ENCODE peak calls at places on chromosome 2, in four cellular contexts. Q is tibial artery; R is CD8-positive, alpha-beta T cell; W is right lobe of liver. Z is an unnamed sample. For H3K4me1 and H3K27me3, the result is how much of the 10 kb centered on the place peaks cover.

GRCh38 chr2:227511239-227511930 is 39.4 kb downstream of the AGFG1 start:
- DNase-seq in W (no peak), R (no peak), Q (no peak), Z (no peak)

GRCh38 chr2:76850969-76851368 is 671.2 kb downstream of the LRRTM4 start:
- DNase-seq in Q (no peak), W (no peak), R (no peak), Z (no peak)

GRCh38 chr2:101295895-101296294 is 12.6 kb downstream of the RNF149 start:
- DNase-seq in Q (no peak), W (no peak), R (no peak), Z (no peak)

GRCh38 chr2:223923976-223924375 is 21.2 kb downstream of the WDFY1 start:
- DNase-seq in W (no peak), Q (no peak), R (no peak), Z (no peak)

GRCh38 chr2:109136542-109136941 is 7.5 kb downstream of the SH3RF3 start:
- DNase-seq in Q (no peak), W (no peak), R (no peak), Z (no peak)

GRCh38 chr2:154306261-154306970 is 392.1 kb upstream of the KCNJ3 start:
- DNase-seq in W (no peak), Q (no peak), R (no peak), Z (no peak)

GRCh38 chr2:20737505-20737904 is 70.6 kb downstream of the GDF7 start:
- DNase-seq in R (no peak), W (no peak), Q (no peak), Z (no peak)

GRCh38 chr2:48248251-48248933 is 281.6 kb upstream of the STON1 start:
- DNase-seq in R (no peak), Q (no peak), W (no peak), Z (no peak)

GRCh38 chr2:181070119-181070833 is 89.9 kb downstream of the UBE2E3 start:
- DNase-seq in W (no peak), R (no peak), Q (no peak), Z (no peak)

GRCh38 chr2:83827618-83828017 is 631.5 kb downstream of the SUCLG1 start:
- DNase-seq in R (no peak), W (no peak), Q (no peak), Z (no peak)

GRCh38 chr2:210167227-210167626 is 4.0 kb downstream of the KANSL1L start:
- DNase-seq in R (no peak), Q (no peak), W (no peak), Z (no peak)

GRCh38 chr2:148865515-148865914 is 9.5 kb upstream of the KIF5C start:
- DNase-seq in Q (no peak), W (no peak), R (no peak), Z (no peak)

GRCh38 chr2:239830066-239830717 is 194.9 kb downstream of the NDUFA10 start:
- DNase-seq in Q (no peak), R (no peak), W (peak), Z (no peak)

GRCh38 chr2:215137741-215138340 is 585 bp downstream of the ABCA12 start:
- DNase-seq in R (no peak), Q (no peak), W (no peak), Z (no peak)

GRCh38 chr2:238636269-238637073 is 209.7 kb downstream of the ASB1 start:
- DNase-seq in Q (no peak), W (no peak), R (no peak), Z (no peak)

GRCh38 chr2:121897335-121897970 is 142.0 kb downstream of the TSN start:
- DNase-seq in Q (no peak), W (no peak), R (no peak), Z (no peak)

GRCh38 chr2:75820693-75821092 is 110.0 kb upstream of the GCFC2 start:
- DNase-seq in Q (no peak), R (no peak), W (no peak), Z (no peak)

GRCh38 chr2:119389615-119390306 is 23.0 kb downstream of the DBI start:
- DNase-seq in R (no peak), Q (peak), W (no peak), Z (peak)

GRCh38 chr2:98445167-98445522 is 487 bp downstream of the INPP4A start:
- DNase-seq in R (no peak), Q (no peak), W (no peak), Z (no peak)

GRCh38 chr2:204971219-204971907 is 426.1 kb downstream of the PARD3B start:
- DNase-seq in R (no peak), W (no peak), Q (no peak), Z (no peak)

DNA sequence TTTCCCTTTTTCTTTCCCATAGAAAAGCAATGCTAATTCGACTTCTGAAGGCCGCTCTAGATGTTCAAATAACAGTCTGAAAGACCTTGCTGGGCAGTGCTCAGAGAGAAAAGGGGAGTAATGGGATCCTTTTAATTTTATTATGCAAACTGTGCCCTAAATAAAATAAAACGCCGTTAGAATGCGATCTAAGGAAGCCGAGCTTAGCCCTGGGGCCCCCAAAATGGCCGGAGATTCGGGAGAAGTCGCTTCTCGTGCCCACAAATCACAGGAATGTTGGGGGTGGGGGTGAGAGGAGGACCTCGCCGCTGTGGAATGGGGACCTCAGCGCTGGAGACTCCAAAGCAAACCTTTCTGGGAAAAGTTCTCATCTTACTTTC is 8.4 kb upstream of the POU3F3 start:
- DNase-seq in Q (no peak), W (no peak), R (no peak), Z (no peak)
- H3K4me1 ChIP-seq in Q (under half), W (under half), R (under half), Z (under half)

GRCh38 chr2:174148833-174149232 is 99.5 kb downstream of the OLA1 start:
- DNase-seq in Q (no peak), R (no peak), W (no peak), Z (no peak)

GRCh38 chr2:174149530-174149929 is 98.8 kb downstream of the OLA1 start:
- DNase-seq in R (no peak), W (no peak), Q (no peak), Z (no peak)

GRCh38 chr2:174142290-174142689 is 106.0 kb downstream of the OLA1 start:
- DNase-seq in R (no peak), Q (no peak), W (no peak), Z (no peak)

DNA sequence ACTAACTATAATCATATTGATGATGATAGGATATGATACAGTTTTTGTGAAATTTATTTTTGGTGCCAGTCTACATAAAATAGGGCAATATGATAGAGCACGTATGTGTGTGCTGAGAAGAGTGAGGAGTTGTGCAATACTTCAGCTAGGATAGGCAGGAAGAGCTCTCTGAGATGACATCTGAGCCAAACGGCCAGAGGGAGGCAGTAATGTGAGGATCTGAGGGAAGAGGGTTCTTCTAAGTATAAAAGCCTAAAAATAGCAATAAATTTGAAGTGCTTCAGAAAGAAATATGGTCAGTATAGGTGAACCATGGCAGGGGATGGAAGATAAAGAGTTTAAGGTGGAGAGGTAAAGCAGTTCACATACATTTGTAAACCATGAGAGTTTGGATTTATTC is 102.5 kb downstream of the OLA1 start:
- DNase-seq in W (no peak), Q (no peak), R (no peak), Z (no peak)
- TF ChIP-seq CTCF in W (no peak), Q (no peak), R (no peak), Z (no peak)

DNA sequence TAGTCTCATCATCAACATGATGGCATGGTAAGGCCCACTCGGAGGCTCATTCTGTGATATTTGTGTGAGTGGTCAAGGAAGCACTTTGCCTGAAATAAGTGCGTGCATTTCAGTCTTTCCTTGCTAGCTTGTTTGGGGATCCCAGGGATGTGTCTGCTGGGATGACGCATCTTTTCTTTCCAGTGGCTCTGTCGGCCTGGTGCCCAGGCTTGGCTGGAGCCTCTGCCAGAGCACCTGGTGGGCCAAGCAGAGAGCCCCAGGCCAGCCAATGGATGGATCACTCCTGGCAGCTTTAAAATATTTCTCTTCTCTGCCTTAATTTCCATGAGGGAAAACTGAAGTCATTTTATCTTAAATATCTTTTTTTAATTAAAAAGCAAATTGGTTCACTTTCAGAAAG is 501.8 kb upstream of the HS6ST1 start:
- DNase-seq in Q (no peak), W (no peak), R (no peak), Z (no peak)
- H3K27me3 ChIP-seq in Q (under half), W (under half), R (under half), Z (under half)

DNA sequence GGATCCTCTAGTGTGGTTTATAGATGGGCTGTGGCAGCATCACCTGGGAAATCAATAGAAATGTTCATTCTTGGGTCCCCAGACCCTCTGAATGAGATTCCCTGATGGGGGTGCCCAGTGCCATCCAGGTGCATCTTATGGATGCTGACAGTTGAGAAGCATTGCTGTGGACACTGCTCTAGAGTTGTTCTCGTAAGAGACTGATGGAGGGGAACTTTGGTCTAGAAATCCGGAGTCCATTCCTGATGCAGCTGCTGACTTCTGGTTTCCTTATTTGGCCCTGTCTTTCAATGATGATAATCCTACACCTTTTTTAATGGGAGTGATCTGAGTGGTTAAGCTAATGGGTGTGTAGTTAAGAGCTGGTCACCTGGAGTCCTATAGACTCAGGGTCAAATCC is 28.3 kb upstream of the E2F6 start:
- DNase-seq in Q (no peak), R (no peak), W (no peak), Z (no peak)
- H3K4me1 ChIP-seq in Q (under half), R (under half), W (under half), Z (under half)

GRCh38 chr2:73962798-73963197 is 21.9 kb upstream of the TET3 start:
- DNase-seq in R (no peak), W (no peak), Q (no peak), Z (no peak)

GRCh38 chr2:73961274-73961673 is 23.4 kb upstream of the TET3 start:
- DNase-seq in R (no peak), W (no peak), Q (no peak), Z (no peak)

GRCh38 chr2:73964223-73964622 is 20.5 kb upstream of the TET3 start:
- DNase-seq in Q (no peak), R (no peak), W (no peak), Z (no peak)

GRCh38 chr2:73963385-73964120 is 21.2 kb upstream of the TET3 start:
- DNase-seq in R (no peak), W (no peak), Q (no peak), Z (no peak)

DNA sequence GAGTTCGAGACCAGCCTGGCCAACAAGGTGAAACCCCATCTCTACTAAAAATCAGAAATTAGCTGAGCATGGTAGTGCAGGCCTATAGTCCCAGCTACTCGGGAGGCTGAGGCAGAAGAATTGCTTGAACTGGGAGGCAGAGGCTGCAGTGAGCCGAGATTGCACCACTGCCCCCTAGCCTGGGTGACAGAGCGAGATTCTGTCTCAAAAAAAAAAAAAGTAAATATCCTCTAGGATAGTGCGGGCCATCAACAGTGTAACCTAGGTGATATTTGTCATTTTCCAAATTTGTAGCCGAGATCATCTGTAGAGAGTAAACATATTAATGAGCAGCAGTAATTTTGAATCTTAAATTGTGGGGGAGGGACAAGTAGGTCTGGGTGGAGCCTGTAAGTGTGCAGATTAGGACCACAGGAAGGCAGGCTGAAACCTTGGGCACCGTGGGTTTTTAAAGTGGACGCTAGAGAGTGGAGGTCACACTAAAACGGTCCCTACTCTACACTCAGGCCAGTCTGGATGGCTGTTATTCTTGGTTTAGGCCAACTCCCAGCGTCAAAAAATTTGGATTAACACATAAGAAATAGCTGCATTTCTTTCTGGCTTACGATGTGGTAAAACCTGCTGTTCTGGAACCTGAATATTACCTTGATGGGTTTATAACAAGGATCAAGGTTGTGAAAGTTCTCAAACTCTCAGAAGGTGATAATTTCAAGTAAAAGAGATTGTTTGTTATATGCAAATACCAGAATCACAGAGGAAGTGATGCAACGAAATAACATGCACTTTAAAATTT is 22.7 kb upstream of the TET3 start:
- DNase-seq in Q (no peak), R (no peak), W (no peak), Z (no peak)
- TF ChIP-seq CTCF in Q (no peak), R (no peak), W (no peak), Z (no peak)

GRCh38 chr2:19355416-19355821 is 3.0 kb downstream of the OSR1 start:
- DNase-seq in R (no peak), Q (no peak), W (no peak), Z (no peak)

GRCh38 chr2:19356545-19357382 is 1.7 kb downstream of the OSR1 start:
- DNase-seq in W (no peak), Q (no peak), R (no peak), Z (no peak)

GRCh38 chr2:19354417-19355022 is 3.9 kb downstream of the OSR1 start:
- DNase-seq in R (no peak), W (no peak), Q (no peak), Z (no peak)

GRCh38 chr2:19357383-19358241 is 811 bp downstream of the OSR1 start:
- DNase-seq in Q (peak), W (no peak), R (no peak), Z (no peak)

GRCh38 chr2:19355931-19356544 is 2.4 kb downstream of the OSR1 start:
- DNase-seq in Q (no peak), R (no peak), W (no peak), Z (no peak)
- H3K27me3 ChIP-seq in Q (under half), R (half or more), W (half or more), Z (half or more)